ENCODE peak calls at places on chromosomes 4 and X, in four cellular contexts. Q is tibial artery, F is sigmoid colon, Y is transverse colon. A is an unnamed sample.

GRCh38 chr4:98873059-98873458 is 55.9 kb downstream of the EIF4E start:
- DNase-seq in Q (no peak), F (no peak), Y (no peak), A (no peak)

GRCh38 chr4:144090744-144091143 is 49.8 kb downstream of the GYPA start:
- DNase-seq in Q (no peak), F (no peak), Y (no peak), A (no peak)

GRCh38 chr4:92520563-92520962 is 216.8 kb downstream of the GRID2 start:
- DNase-seq in Q (no peak), F (no peak), Y (no peak), A (no peak)

GRCh38 chrX:1249101-1249887 is 19.3 kb upstream of the CSF2RA start:
- DNase-seq in Q (peak; percentile 69), F (peak; percentile 76), Y (peak; percentile 24), A (no peak)

GRCh38 chrX:119150163-119151135 is 22.8 kb upstream of the KIAA1210 start:
- DNase-seq in Q (no peak), F (no peak), Y (no peak), A (no peak)

GRCh38 chr4:83677656-83678055 is 141.7 kb downstream of the GPAT3 start:
- DNase-seq in Q (no peak), F (no peak), Y (no peak), A (no peak)

GRCh38 chr4:104465201-104465600 is 29.5 kb downstream of the CXXC4 start:
- DNase-seq in Q (no peak), F (no peak), Y (no peak), A (no peak)

GRCh38 chrX:132786217-132786616 is 172.2 kb downstream of the HS6ST2 start:
- DNase-seq in Q (no peak), F (no peak), Y (no peak), A (no peak)

GRCh38 chrX:10847333-10847732 is 226.9 kb upstream of the MID1 start:
- DNase-seq in Q (no peak), F (no peak), Y (no peak), A (no peak)

GRCh38 chr4:40200881-40201797 is 4.3 kb downstream of the RHOH start:
- DNase-seq in Q (no peak), F (no peak), Y (no peak), A (no peak)

GRCh38 chr4:106585920-106586349 is 217.4 kb upstream of the GIMD1 start:
- DNase-seq in Q (no peak), F (no peak), Y (no peak), A (no peak)

GRCh38 chr4:54872246-54872645 is 214.5 kb downstream of the KIT start:
- DNase-seq in Q (no peak), F (no peak), Y (no peak), A (no peak)

GRCh38 chr4:2848449-2848848 is 4.8 kb downstream of the ADD1 start:
- DNase-seq in Q (no peak), F (no peak), Y (no peak), A (no peak)

GRCh38 chr4:25667931-25668557 is 12.4 kb downstream of the SLC34A2 start:
- DNase-seq in Q (peak; percentile 12), F (no peak), Y (peak; percentile 11), A (no peak)

GRCh38 chrX:73863268-73863667 is 300.3 kb downstream of the CHIC1 start:
- DNase-seq in Q (no peak), F (no peak), Y (no peak), A (no peak)

GRCh38 chrX:23888887-23889501 is 18.7 kb downstream of the APOO start:
- DNase-seq in Q (no peak), F (no peak), Y (no peak), A (no peak)

GRCh38 chr4:138275946-138276621 is 33.9 kb upstream of the SLC7A11 start:
- DNase-seq in Q (no peak), F (no peak), Y (no peak), A (no peak)

GRCh38 chr4:41213563-41214157 is 682 bp downstream of the APBB2 start:
- DNase-seq in Q (peak; percentile 72), F (peak; percentile 73), Y (peak; percentile 30), A (no peak)

GRCh38 chr4:76687730-76688441 is 210.1 kb downstream of the SOWAHB start:
- DNase-seq in Q (no peak), F (no peak), Y (no peak), A (no peak)

GRCh38 chrX:151896734-151897474 is 15.8 kb upstream of the MAGEA4 start:
- DNase-seq in Q (no peak), F (no peak), Y (no peak), A (no peak)

GRCh38 chr4:107989537-107990386 is at the start of gene HADH:
- DNase-seq in Q (peak; percentile 97), F (peak; percentile 97), Y (peak; percentile 96), A (peak; percentile 91)

GRCh38 chr4:112361181-112361791 is 64.1 kb downstream of the ALPK1 start:
- DNase-seq in Q (no peak), F (no peak), Y (no peak), A (no peak)

GRCh38 chrX:109716431-109717028 is 16.5 kb downstream of the ACSL4 start:
- DNase-seq in Q (no peak), F (no peak), Y (no peak), A (no peak)

GRCh38 chrX:147550217-147550616 is 361.5 kb upstream of the FMR1 start:
- DNase-seq in Q (no peak), F (no peak), Y (no peak), A (no peak)

GRCh38 chrX:24682739-24683432 is 10.8 kb upstream of the POLA1 start:
- DNase-seq in Q (no peak), F (no peak), Y (no peak), A (no peak)

GRCh38 chrX:51035746-51036145 is 125.2 kb downstream of the BMP15 start:
- DNase-seq in Q (no peak), F (no peak), Y (no peak), A (no peak)

GRCh38 chr4:13313856-13314255 is 170.3 kb downstream of the RAB28 start:
- DNase-seq in Q (no peak), F (no peak), Y (no peak), A (no peak)

GRCh38 chr4:7813674-7814073 is 126.0 kb downstream of the AFAP1 start:
- DNase-seq in Q (no peak), F (peak; percentile 26), Y (no peak), A (no peak)

GRCh38 chr4:100722133-100722532 is 204.3 kb upstream of the EMCN start:
- DNase-seq in Q (no peak), F (no peak), Y (no peak), A (no peak)

GRCh38 chr4:89894654-89895652 is at the start of gene MMRN1:
- DNase-seq in Q (no peak), F (no peak), Y (no peak), A (no peak)

GRCh38 chr4:17580969-17581368 is 4.0 kb downstream of the LAP3 start:
- DNase-seq in Q (no peak), F (no peak), Y (no peak), A (no peak)

GRCh38 chrX:20362268-20363002 is 95.7 kb upstream of the RPS6KA3 start:
- DNase-seq in Q (no peak), F (no peak), Y (no peak), A (peak; percentile 2)

GRCh38 chrX:46637937-46638336 is 64.4 kb downstream of the CHST7 start:
- DNase-seq in Q (no peak), F (no peak), Y (no peak), A (no peak)

GRCh38 chr4:186727977-186728519 is 4.4 kb upstream of the FAT1 start:
- DNase-seq in Q (no peak), F (no peak), Y (no peak), A (no peak)

GRCh38 chr4:73832651-73833237 is 3.7 kb upstream of the CXCL6 start:
- DNase-seq in Q (no peak), F (no peak), Y (no peak), A (no peak)

GRCh38 chr4:120568736-120569135 is 353.8 kb downstream of the PRDM5 start:
- DNase-seq in Q (no peak), F (no peak), Y (no peak), A (no peak)

GRCh38 chrX:16993791-16994318 is 47.4 kb downstream of the REPS2 start:
- DNase-seq in Q (no peak), F (no peak), Y (no peak), A (no peak)

DNA sequence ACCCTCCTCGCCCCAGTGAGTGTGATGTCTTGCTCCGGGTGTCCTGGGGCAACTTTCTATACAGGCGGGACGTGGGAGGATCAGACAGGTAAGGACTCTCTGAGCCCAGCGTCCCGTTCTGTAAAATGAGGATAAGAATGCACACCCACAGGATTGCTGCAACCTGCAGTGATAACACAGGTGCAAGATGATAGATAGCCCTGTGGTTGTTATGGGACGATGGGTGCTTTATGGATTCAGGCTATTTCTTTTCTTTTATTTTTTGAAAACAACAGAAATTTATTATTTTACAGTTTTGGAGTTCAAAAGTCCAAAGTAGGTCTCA is 28.6 kb downstream of the BEX3 start:
- DNase-seq in Q (no peak), F (no peak), Y (no peak), A (no peak)
- H3K27ac ChIP-seq in Q (peak overlapping the region; percentile 62), F (peak overlapping the region; percentile 32), Y (no peak overlapping the region), A (no peak overlapping the region)

GRCh38 chr4:140049024-140049923 is 104.7 kb downstream of the MAML3 start:
- DNase-seq in Q (no peak), F (peak; percentile 72), Y (peak; percentile 64), A (peak; percentile 59)
- H3K27ac ChIP-seq in Q (peak overlapping the region; percentile 71), F (peak overlapping the region; percentile 73), Y (peak overlapping the region; percentile 80), A (peak overlapping the region; percentile 84)

GRCh38 chrX:41391606-41392005 is 55.5 kb upstream of the NYX start:
- DNase-seq in Q (no peak), F (no peak), Y (peak; percentile 76), A (no peak)
- H3K27ac ChIP-seq in Q (no peak overlapping the region), F (no peak overlapping the region), Y (peak overlapping the region; percentile 85), A (no peak overlapping the region)

GRCh38 chr4:95545526-95545925 is 3.2 kb downstream of the UNC5C start:
- DNase-seq in Q (no peak), F (no peak), Y (no peak), A (no peak)
- H3K27ac ChIP-seq in Q (peak overlapping the region; percentile 96), F (no peak overlapping the region), Y (no peak overlapping the region), A (no peak overlapping the region)

DNA sequence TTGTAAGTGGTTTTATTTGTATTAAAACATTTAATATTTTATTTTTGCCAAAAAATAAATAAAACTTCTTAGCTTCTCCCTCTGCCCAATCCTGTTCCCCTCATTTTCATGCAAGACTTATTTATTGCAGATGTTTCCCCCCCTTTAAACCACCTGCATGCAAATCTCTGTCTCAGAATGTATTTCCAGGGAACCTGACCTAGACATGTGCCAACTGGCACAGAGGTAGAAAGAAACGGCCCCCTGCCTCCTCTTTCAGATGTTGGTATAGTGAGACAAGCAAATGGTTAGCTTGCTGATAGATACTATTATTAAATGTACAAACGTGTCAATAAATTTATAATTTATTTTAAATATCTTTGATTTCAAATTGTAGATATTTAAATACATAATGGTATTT is 47.1 kb downstream of the KLF3 start:
- DNase-seq in Q (no peak), F (no peak), Y (no peak), A (no peak)
- H3K27ac ChIP-seq in Q (no peak overlapping the region), F (no peak overlapping the region), Y (no peak overlapping the region), A (no peak overlapping the region)